ENCODE peak calls at places on chromosomes 4 and X, in six cellular contexts. V, D, E, Y, P and O are unnamed samples.

GRCh38 chrX:131783555-131784338 is 239.4 kb upstream of the STK26 start:
- DNase-seq in V (no peak), D (peak; percentile 52), E (peak; percentile 98), Y (no peak), P (peak; percentile 79), O (no peak)

GRCh38 chrX:148929686-148930085 is 429.3 kb downstream of the AFF2 start:
- DNase-seq in V (no peak), D (no peak), E (no peak), Y (no peak), P (no peak), O (no peak)

GRCh38 chrX:149570668-149571067 is 16.6 kb downstream of the MAGEA9B start:
- DNase-seq in V (peak; percentile 63), D (no peak), E (no peak), Y (no peak), P (no peak), O (peak; percentile 42)

GRCh38 chr4:184384810-184385557 is 89.4 kb downstream of the IRF2 start:
- DNase-seq in V (no peak), D (no peak), E (peak; percentile 81), Y (no peak), P (no peak), O (peak; percentile 33)

GRCh38 chr4:123190176-123190575 is 206.4 kb upstream of the SPRY1 start:
- DNase-seq in V (no peak), D (no peak), E (no peak), Y (no peak), P (no peak), O (no peak)

GRCh38 chr4:158411180-158411721 is 110.4 kb upstream of the RXFP1 start:
- DNase-seq in V (peak; percentile 10), D (no peak), E (no peak), Y (no peak), P (no peak), O (no peak)

GRCh38 chr4:92305878-92306520 is 2.2 kb downstream of the GRID2 start:
- DNase-seq in V (no peak), D (no peak), E (no peak), Y (no peak), P (no peak), O (no peak)

GRCh38 chr4:7236847-7237246 is 44.5 kb downstream of the SORCS2 start:
- DNase-seq in V (peak; percentile 46), D (no peak), E (no peak), Y (no peak), P (no peak), O (peak; percentile 14)

GRCh38 chr4:99062120-99062519 is 26.5 kb downstream of the ADH5 start:
- DNase-seq in V (no peak), D (no peak), E (no peak), Y (no peak), P (no peak), O (peak; percentile 15)

GRCh38 chr4:160836431-160836830 is 1327.4 kb downstream of the FSTL5 start:
- DNase-seq in V (no peak), D (no peak), E (no peak), Y (no peak), P (no peak), O (no peak)

GRCh38 chrX:125378205-125378604 is 58.5 kb downstream of the TEX13C start:
- DNase-seq in V (no peak), D (no peak), E (no peak), Y (no peak), P (no peak), O (no peak)

GRCh38 chrX:125374169-125374568 is 54.5 kb downstream of the TEX13C start:
- DNase-seq in V (no peak), D (no peak), E (no peak), Y (no peak), P (no peak), O (no peak)
- H3K9me3 ChIP-seq in V (no peaks in the 10 kb centered on the region), D (no peaks in the 10 kb centered on the region), E (no peaks in the 10 kb centered on the region), Y (no peaks in the 10 kb centered on the region), P (no peaks in the 10 kb centered on the region), O (no peaks in the 10 kb centered on the region)

GRCh38 chr4:107444-108429 is 16.6 kb upstream of the ZNF718 start:
- DNase-seq in V (no peak), D (no peak), E (no peak), Y (no peak), P (no peak), O (no peak)
- H3K9me3 ChIP-seq in V (no peaks in the 10 kb centered on the region), D (no peaks in the 10 kb centered on the region), E (no peaks in the 10 kb centered on the region), Y (peaks cover 49% of the 10 kb centered on the region), P (no peaks in the 10 kb centered on the region), O (peaks cover 2% of the 10 kb centered on the region)

GRCh38 chr4:152075253-152075928 is 314.6 kb upstream of the GATB start:
- DNase-seq in V (no peak), D (no peak), E (no peak), Y (no peak), P (no peak), O (no peak)

GRCh38 chr4:152081024-152081423 is 320.2 kb upstream of the GATB start:
- DNase-seq in V (no peak), D (no peak), E (no peak), Y (no peak), P (no peak), O (no peak)

GRCh38 chr4:152077582-152077981 is 316.8 kb upstream of the GATB start:
- DNase-seq in V (no peak), D (no peak), E (no peak), Y (no peak), P (no peak), O (no peak)

GRCh38 chr4:152083348-152083747 is 322.5 kb upstream of the GATB start:
- DNase-seq in V (no peak), D (no peak), E (no peak), Y (no peak), P (no peak), O (no peak)

GRCh38 chr4:152079543-152080293 is 318.9 kb upstream of the GATB start:
- DNase-seq in V (no peak), D (no peak), E (peak; percentile 90), Y (peak; percentile 98), P (no peak), O (no peak)
- H3K9me3 ChIP-seq in V (no peaks in the 10 kb centered on the region), D (no peaks in the 10 kb centered on the region), E (no peaks in the 10 kb centered on the region), Y (peaks cover 5% of the 10 kb centered on the region), P (no peaks in the 10 kb centered on the region), O (no peaks in the 10 kb centered on the region)

DNA sequence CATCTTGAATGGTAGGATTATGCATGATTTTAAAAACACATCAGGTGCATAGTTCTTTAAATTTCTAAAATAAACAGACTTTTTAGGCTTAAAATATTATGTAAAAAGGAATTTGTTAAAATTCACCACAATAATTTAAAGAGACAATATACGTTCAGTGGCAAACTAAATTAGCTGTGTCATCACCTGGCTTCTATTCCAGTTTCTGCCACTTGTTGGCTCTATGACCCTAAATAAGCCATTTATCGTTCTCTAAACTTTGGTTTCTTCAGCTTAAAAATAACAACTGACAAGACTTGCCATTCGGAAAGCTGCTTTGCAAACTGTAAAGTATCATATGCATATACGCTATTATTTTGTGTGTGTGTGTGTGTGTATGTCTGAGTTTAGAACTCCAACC is 141.3 kb downstream of the MGST2 start:
- DNase-seq in V (no peak), D (no peak), E (no peak), Y (no peak), P (no peak), O (no peak)
- H3K9me3 ChIP-seq in V (no peaks in the 10 kb centered on the region), D (no peaks in the 10 kb centered on the region), E (no peaks in the 10 kb centered on the region), Y (peaks cover 6% of the 10 kb centered on the region), P (no peaks in the 10 kb centered on the region), O (no peaks in the 10 kb centered on the region)

DNA sequence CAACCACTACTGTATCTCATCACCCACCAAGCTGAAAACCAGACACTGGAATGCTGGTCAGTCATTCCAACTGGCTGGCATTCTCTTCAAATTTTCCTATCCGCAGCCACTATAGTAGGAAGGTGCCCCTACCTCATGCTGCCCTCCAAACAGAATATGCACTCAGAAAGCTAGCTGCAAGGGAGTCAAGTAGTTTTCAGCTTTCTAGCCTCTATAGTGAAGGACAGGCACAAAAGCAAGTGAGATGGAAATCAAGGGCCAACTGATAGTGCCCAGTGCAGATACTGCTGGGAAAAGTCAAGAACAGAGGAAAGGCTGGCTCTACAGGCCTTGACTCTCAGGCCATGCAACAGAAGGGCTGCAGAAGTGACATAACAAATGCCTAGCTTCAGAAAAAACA is 47.2 kb downstream of the BCOR start:
- DNase-seq in V (no peak), D (no peak), E (no peak), Y (no peak), P (no peak), O (no peak)
- H3K9me3 ChIP-seq in V (peaks cover 2% of the 10 kb centered on the region), D (no peaks in the 10 kb centered on the region), E (no peaks in the 10 kb centered on the region), Y (peaks cover 29% of the 10 kb centered on the region), P (no peaks in the 10 kb centered on the region), O (no peaks in the 10 kb centered on the region)

DNA sequence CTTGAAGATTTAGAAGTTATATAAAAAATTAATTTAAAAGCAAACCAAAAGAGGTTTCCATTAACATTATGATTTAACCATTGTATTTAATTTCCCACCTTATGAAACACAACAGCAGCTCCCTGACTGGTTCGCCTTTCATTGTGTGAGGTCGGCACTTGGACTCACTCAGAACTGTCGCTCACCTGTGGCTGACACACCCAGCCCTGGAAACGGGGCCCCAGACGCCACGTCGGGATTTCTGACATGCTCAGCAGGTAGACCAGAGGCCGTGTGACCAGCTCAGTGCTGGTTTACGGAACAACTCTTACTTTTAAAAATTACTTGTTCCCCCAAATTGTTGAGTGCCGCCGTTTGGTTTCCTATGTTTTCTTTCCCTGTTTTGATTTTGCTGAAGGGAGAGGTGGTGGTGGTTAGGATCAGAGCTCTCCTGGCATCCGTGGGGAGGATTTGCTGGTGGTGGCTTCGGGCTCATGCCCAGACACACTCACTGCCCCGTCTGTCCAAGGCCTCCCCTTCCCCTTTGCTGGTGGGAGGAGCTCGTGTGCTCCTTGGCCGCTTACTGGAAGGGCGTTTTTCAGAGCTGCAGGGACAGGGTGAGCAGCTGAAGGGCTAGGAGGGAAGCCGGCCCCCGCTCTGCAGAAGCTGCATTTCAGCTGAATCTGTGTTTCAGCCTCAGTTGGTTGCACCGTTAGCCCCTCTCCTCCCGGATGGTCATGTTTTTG is 59.2 kb downstream of the CPLX1 start:
- DNase-seq in V (no peak), D (no peak), E (no peak), Y (no peak), P (no peak), O (no peak)
- H3K9me3 ChIP-seq in V (no peaks in the 10 kb centered on the region), D (no peaks in the 10 kb centered on the region), E (no peaks in the 10 kb centered on the region), Y (no peaks in the 10 kb centered on the region), P (no peaks in the 10 kb centered on the region), O (no peaks in the 10 kb centered on the region)

GRCh38 chrX:69600182-69600581 is 15.7 kb upstream of the EDA start:
- DNase-seq in V (no peak), D (no peak), E (no peak), Y (no peak), P (no peak), O (no peak)
- H3K9me3 ChIP-seq in V (no peaks in the 10 kb centered on the region), D (no peaks in the 10 kb centered on the region), E (no peaks in the 10 kb centered on the region), Y (no peaks in the 10 kb centered on the region), P (no peaks in the 10 kb centered on the region), O (no peaks in the 10 kb centered on the region)

GRCh38 chrX:2188840-2189239 is 311.9 kb downstream of the DHRSX start:
- DNase-seq in V (no peak), D (no peak), E (no peak), Y (no peak), P (no peak), O (no peak)
- H3K9me3 ChIP-seq in V (peaks cover 3% of the 10 kb centered on the region), D (no peaks in the 10 kb centered on the region), E (no peaks in the 10 kb centered on the region), Y (peaks cover 12% of the 10 kb centered on the region), P (no peaks in the 10 kb centered on the region), O (no peaks in the 10 kb centered on the region)